ENCODE peak calls at places on chromosomes 1 and 21, in seven cellular contexts. G is prostate gland, F is uterus, S is fibroblast of lung, C is SK-N-SH, T is colonic mucosa, V is lower lobe of right lung. L is an unnamed sample.

GRCh38 chr1:117147341-117147831 is 25.8 kb upstream of the TRIM45 start:
- DNase-seq in G (no peak), F (no peak), S (no peak), C (no peak), T (no peak), V (no peak), L (no peak)

GRCh38 chr1:34924759-34925555 is 4.5 kb downstream of the DLGAP3 start:
- DNase-seq in G (peak; percentile 25), F (peak; percentile 55), S (peak; percentile 50), C (no peak), T (peak; percentile 49), V (peak; percentile 69), L (peak; percentile 56)

GRCh38 chr1:21311016-21311415 is 20.8 kb upstream of the ECE1 start:
- DNase-seq in G (no peak), F (no peak), S (no peak), C (no peak), T (no peak), V (no peak), L (no peak)

GRCh38 chr1:35881850-35882273 is 1.1 kb upstream of the AGO1 start:
- DNase-seq in G (no peak), F (no peak), S (no peak), C (no peak), T (no peak), V (no peak), L (no peak)

GRCh38 chr1:225849905-225850304 is 32.3 kb downstream of the TMEM63A start:
- DNase-seq in G (no peak), F (peak; percentile 50), S (no peak), C (peak; percentile 52), T (no peak), V (no peak), L (peak; percentile 48)

GRCh38 chr1:161954466-161954865 is 69.2 kb downstream of the OLFML2B start:
- DNase-seq in G (no peak), F (no peak), S (peak; percentile 63), C (no peak), T (no peak), V (no peak), L (no peak)

GRCh38 chr1:31795801-31796621 is 19.8 kb downstream of the SPOCD1 start:
- DNase-seq in G (no peak), F (no peak), S (peak; percentile 86), C (peak; percentile 61), T (no peak), V (peak; percentile 33), L (no peak)

GRCh38 chr1:222821239-222821638 is 6.4 kb downstream of the DISP1 start:
- DNase-seq in G (no peak), F (no peak), S (peak; percentile 42), C (no peak), T (no peak), V (no peak), L (no peak)

GRCh38 chr1:87179851-87180519 is 148.7 kb upstream of the LMO4 start:
- DNase-seq in G (no peak), F (no peak), S (no peak), C (no peak), T (no peak), V (no peak), L (no peak)

GRCh38 chr1:240312872-240313271 is 221.2 kb downstream of the FMN2 start:
- DNase-seq in G (no peak), F (no peak), S (peak; percentile 89), C (no peak), T (no peak), V (no peak), L (no peak)

GRCh38 chr21:41552254-41552653 is 44.3 kb upstream of the TMPRSS2 start:
- DNase-seq in G (no peak), F (no peak), S (no peak), C (no peak), T (no peak), V (no peak), L (no peak)

GRCh38 chr1:219415433-219415832 is 197.5 kb downstream of the ZC3H11B start:
- DNase-seq in G (no peak), F (no peak), S (no peak), C (no peak), T (no peak), V (no peak), L (no peak)

GRCh38 chr1:12600335-12600734 is 17.7 kb downstream of the DHRS3 start:
- DNase-seq in G (peak; percentile 44), F (peak; percentile 76), S (no peak), C (no peak), T (peak; percentile 34), V (no peak), L (peak; percentile 79)

GRCh38 chr21:39788383-39788782 is 43.4 kb downstream of the IGSF5 start:
- DNase-seq in G (peak; percentile 89), F (peak; percentile 43), S (peak; percentile 94), C (peak; percentile 75), T (peak; percentile 75), V (peak; percentile 82), L (peak; percentile 80)

GRCh38 chr1:111576547-111576946 is 43.0 kb upstream of the RAP1A start:
- DNase-seq in G (peak; percentile 20), F (no peak), S (no peak), C (no peak), T (peak; percentile 83), V (peak; percentile 83), L (peak; percentile 62)

GRCh38 chr1:164644774-164645634 is 86.0 kb downstream of the PBX1 start:
- DNase-seq in G (no peak), F (no peak), S (peak; percentile 70), C (peak; percentile 20), T (no peak), V (no peak), L (no peak)

GRCh38 chr1:192788184-192788583 is 20.7 kb upstream of the RGS2 start:
- DNase-seq in G (no peak), F (peak; percentile 78), S (peak; percentile 84), C (no peak), T (peak; percentile 23), V (no peak), L (no peak)

GRCh38 chr1:66342707-66343106 is 191.2 kb upstream of the SGIP1 start:
- DNase-seq in G (no peak), F (no peak), S (no peak), C (no peak), T (no peak), V (no peak), L (no peak)

GRCh38 chr1:176183618-176184017 is 23.5 kb downstream of the COP1 start:
- DNase-seq in G (no peak), F (no peak), S (no peak), C (no peak), T (no peak), V (no peak), L (no peak)

GRCh38 chr1:84712288-84712874 is 22.1 kb upstream of the SSX2IP start:
- DNase-seq in G (no peak), F (no peak), S (peak; percentile 89), C (no peak), T (no peak), V (no peak), L (no peak)

GRCh38 chr1:112256413-112256812 is 139.6 kb upstream of the CTTNBP2NL start:
- DNase-seq in G (no peak), F (no peak), S (no peak), C (no peak), T (no peak), V (no peak), L (no peak)

GRCh38 chr1:70528591-70529333 is 117.7 kb downstream of the CTH start:
- DNase-seq in G (peak; percentile 8), F (peak; percentile 40), S (peak; percentile 24), C (peak; percentile 65), T (no peak), V (no peak), L (peak; percentile 42)

GRCh38 chr1:201284636-201285035 is 1.3 kb downstream of the PKP1 start:
- DNase-seq in G (no peak), F (no peak), S (no peak), C (no peak), T (no peak), V (no peak), L (no peak)
- H3K4me1 ChIP-seq in G (peaks cover 6% of the 10 kb centered on the region), F (no peaks in the 10 kb centered on the region), S (no peaks in the 10 kb centered on the region), C (peaks cover 20% of the 10 kb centered on the region), T (peaks cover 8% of the 10 kb centered on the region), V (peaks cover 12% of the 10 kb centered on the region), L (peaks cover 12% of the 10 kb centered on the region)

GRCh38 chr1:168243636-168244212 is 17.9 kb downstream of the SFT2D2 start:
- DNase-seq in G (no peak), F (no peak), S (no peak), C (no peak), T (no peak), V (no peak), L (no peak)

GRCh38 chr1:168246506-168246905 is 20.7 kb downstream of the SFT2D2 start:
- DNase-seq in G (no peak), F (no peak), S (no peak), C (no peak), T (no peak), V (no peak), L (no peak)

GRCh38 chr1:168245042-168245441 is 19.2 kb downstream of the SFT2D2 start:
- DNase-seq in G (no peak), F (no peak), S (no peak), C (no peak), T (no peak), V (no peak), L (no peak)

DNA sequence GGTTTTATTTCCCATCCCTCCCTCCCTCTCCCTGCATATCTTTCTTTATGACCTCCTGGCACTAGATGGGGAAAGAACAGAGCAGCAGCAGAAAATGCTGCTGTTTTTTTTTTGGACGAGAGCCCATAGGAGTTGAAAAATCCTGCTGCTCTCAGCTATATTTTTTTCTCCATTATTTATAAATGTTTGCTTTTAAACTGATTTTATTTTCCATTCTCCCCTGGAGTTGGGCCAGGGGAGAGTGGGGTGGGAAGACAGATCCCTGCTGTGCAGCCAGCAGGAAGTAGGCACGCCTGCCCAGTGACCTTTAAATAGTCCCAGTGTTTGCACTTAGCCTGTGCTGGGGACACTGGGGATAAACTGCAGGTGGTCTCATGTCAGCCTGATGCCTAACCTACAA is 17.4 kb downstream of the SFT2D2 start:
- DNase-seq in G (no peak), F (no peak), S (no peak), C (no peak), T (no peak), V (no peak), L (peak; percentile 43)
- H3K27ac ChIP-seq in G (peak overlapping the region; percentile 48), F (peak overlapping the region; percentile 85), S (no peak overlapping the region), C (peak overlapping the region; percentile 32), T (no peak overlapping the region), V (peak overlapping the region; percentile 68), L (peak overlapping the region; percentile 47)

GRCh38 chr1:8118031-8118451 is 91.9 kb upstream of the ERRFI1 start:
- DNase-seq in G (no peak), F (no peak), S (peak; percentile 76), C (no peak), T (no peak), V (no peak), L (no peak)
- H3K4me1 ChIP-seq in G (no peaks in the 10 kb centered on the region), F (peaks cover 22% of the 10 kb centered on the region), S (peaks cover 31% of the 10 kb centered on the region), C (no peaks in the 10 kb centered on the region), T (peaks cover 7% of the 10 kb centered on the region), V (peaks cover 52% of the 10 kb centered on the region), L (peaks cover 40% of the 10 kb centered on the region)

DNA sequence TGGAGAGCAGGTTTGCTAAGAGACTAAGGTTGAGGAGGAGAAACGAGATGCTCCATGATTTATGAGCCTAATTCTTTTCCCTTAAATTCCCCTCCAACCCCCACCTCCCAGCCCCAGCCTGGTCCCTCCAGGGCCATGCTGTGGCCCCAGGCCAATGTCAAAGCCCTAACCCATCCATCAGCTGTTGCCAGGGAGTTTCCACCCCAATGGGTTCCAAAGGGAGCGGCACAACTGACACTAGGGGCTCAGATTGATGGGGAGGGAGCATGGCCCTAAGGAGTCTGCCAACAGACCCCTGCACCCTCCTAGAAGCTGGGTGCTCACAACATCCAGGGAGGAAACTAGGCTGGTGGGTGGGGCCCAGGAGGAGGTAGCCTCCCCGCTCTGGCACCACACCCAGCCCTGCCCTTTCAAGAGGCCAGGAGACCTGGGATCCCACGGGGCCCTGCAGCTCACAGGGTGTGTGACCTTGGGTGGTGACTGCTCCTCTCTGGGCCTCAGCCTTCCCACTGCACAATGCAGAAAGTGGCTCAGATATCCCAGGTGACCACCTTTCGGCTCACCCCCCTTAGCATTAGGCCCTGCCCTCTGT is 12.9 kb downstream of the AHDC1 start:
- DNase-seq in G (no peak), F (peak; percentile 31), S (no peak), C (no peak), T (peak; percentile 83), V (no peak), L (no peak)
- H3K27ac ChIP-seq in G (no peak overlapping the region), F (peak overlapping the region; percentile 99), S (no peak overlapping the region), C (peak overlapping the region; percentile 84), T (no peak overlapping the region), V (peak overlapping the region; percentile 58), L (no peak overlapping the region)

L was measured in body of pancreas.